ENCODE peak calls at places on chromosome 20, in seven cellular contexts. G is mucosa of gallbladder, Q is fibroblast of mammary gland, C is activated T-helper 1 cell treated with Interleukin-2 at 50 U/mL for 16 hours, E is breast epithelium, P is cardiac fibroblast, W is SHP77. X is an unnamed sample.

GRCh38 chr20:36988494-36988966 is 37.0 kb upstream of the SAMHD1 start:
- DNase-seq in G (no peak), Q (peak), C (no peak), E (no peak), P (peak), W (no peak), X (peak)

GRCh38 chr20:8901237-8902025 is 167.5 kb upstream of the PLCB4 start:
- DNase-seq in G (no peak), Q (peak), C (no peak), E (peak), P (peak), W (no peak), X (peak)

GRCh38 chr20:760751-761417 is 7.4 kb downstream of the SLC52A3 start:
- DNase-seq in G (no peak), Q (peak), C (no peak), E (no peak), P (peak), W (peak), X (peak)

GRCh38 chr20:16538779-16539178 is 34.5 kb downstream of the KIF16B start:
- DNase-seq in G (no peak), Q (no peak), C (no peak), E (no peak), P (no peak), W (no peak), X (no peak)

GRCh38 chr20:32934580-32934979 is 69.7 kb downstream of the SUN5 start:
- DNase-seq in G (no peak), Q (no peak), C (no peak), E (no peak), P (no peak), W (no peak), X (no peak)

GRCh38 chr20:19992996-19993908 is 23.9 kb upstream of the NAA20 start:
- DNase-seq in G (peak), Q (peak), C (no peak), E (peak), P (peak), W (no peak), X (peak)

GRCh38 chr20:20322912-20323311 is 45.0 kb upstream of the INSM1 start:
- DNase-seq in G (no peak), Q (no peak), C (no peak), E (no peak), P (no peak), W (no peak), X (no peak)

GRCh38 chr20:16003310-16003709 is 569.9 kb downstream of the KIF16B start:
- DNase-seq in G (no peak), Q (no peak), C (no peak), E (no peak), P (no peak), W (no peak), X (no peak)

GRCh38 chr20:47392015-47392720 is 35.7 kb upstream of the ZMYND8 start:
- DNase-seq in G (no peak), Q (peak), C (no peak), E (no peak), P (peak), W (no peak), X (peak)